ENCODE peak calls at places on chromosomes 4 and X, in six cellular contexts. P is pancreas; V is endothelial cell; G is naive thymus-derived CD4-positive, alpha-beta T cell; D is T47D; J is NB4. R is an unnamed sample.

GRCh38 chr4:83114576-83114975 is at the start of gene PLAC8:
- DNase-seq in P (no peak), V (no peak), G (peak), D (no peak), J (peak), R (peak)

GRCh38 chrX:132375941-132376340 is 112.9 kb downstream of the MBNL3 start:
- DNase-seq in P (no peak), V (no peak), G (no peak), D (no peak), J (no peak), R (no peak)

GRCh38 chrX:49970699-49971098 is 48.3 kb downstream of the CLCN5 start:
- DNase-seq in P (no peak), V (no peak), G (no peak), D (no peak), J (no peak), R (no peak)

GRCh38 chrX:85992811-85993229 is 54.5 kb downstream of the CHM start:
- DNase-seq in P (no peak), V (no peak), G (no peak), D (no peak), J (peak), R (no peak)

GRCh38 chr4:89193828-89194227 is 82.5 kb downstream of the TIGD2 start:
- DNase-seq in P (no peak), V (no peak), G (no peak), D (no peak), J (no peak), R (no peak)

GRCh38 chrX:153764786-153765137 is 713 bp downstream of the PLXNB3 start:
- DNase-seq in P (peak), V (no peak), G (no peak), D (no peak), J (no peak), R (no peak)

GRCh38 chr4:140904904-140905303 is 148.7 kb upstream of the TBC1D9 start:
- DNase-seq in P (no peak), V (no peak), G (no peak), D (no peak), J (no peak), R (no peak)

GRCh38 chr4:16641971-16642370 is 256.5 kb downstream of the LDB2 start:
- DNase-seq in P (no peak), V (no peak), G (no peak), D (no peak), J (no peak), R (no peak)

GRCh38 chr4:129113438-129113837 is 17.5 kb downstream of the C4orf33 start:
- DNase-seq in P (no peak), V (no peak), G (no peak), D (no peak), J (no peak), R (no peak)

GRCh38 chr4:77599378-77599777 is 6.2 kb upstream of the CXCL13 start:
- DNase-seq in P (no peak), V (peak), G (no peak), D (no peak), J (peak), R (peak)

GRCh38 chrX:140439455-140439854 is 65.4 kb downstream of the SOX3 start:
- DNase-seq in P (peak), V (peak), G (no peak), D (no peak), J (no peak), R (no peak)

GRCh38 chrX:1528884-1529203 is 8.1 kb downstream of the P2RY8 start:
- DNase-seq in P (no peak), V (no peak), G (no peak), D (no peak), J (no peak), R (no peak)

R was measured in AML-193.